ENCODE peak calls at places on chromosomes 7 and 10, in four cellular contexts. O is HEK293T, X is HepG2, F is GM12878. G is an unnamed sample.

GRCh38 chr10:133464582-133465031 is 10.9 kb downstream of the SCART1 start:
- DNase-seq in O (no peak), X (no peak), F (no peak), G (no peak)

GRCh38 chr7:18175801-18176450 is 148.3 kb upstream of the PRPS1L1 start:
- DNase-seq in O (no peak), X (peak), F (no peak), G (no peak)

GRCh38 chr7:27901028-27901760 is 161.2 kb downstream of the TAX1BP1 start:
- DNase-seq in O (no peak), X (no peak), F (peak), G (no peak)

GRCh38 chr10:104478380-104478779 is 124.7 kb downstream of the CFAP58 start:
- DNase-seq in O (no peak), X (no peak), F (no peak), G (no peak)

GRCh38 chr10:122471531-122472177 is 10.3 kb downstream of the HTRA1 start:
- DNase-seq in O (no peak), X (no peak), F (no peak), G (no peak)

GRCh38 chr10:115092555-115093285 is 445 bp upstream of the ATRNL1 start:
- DNase-seq in O (peak), X (no peak), F (no peak), G (peak)

GRCh38 chr7:135678612-135679575 is 16.6 kb downstream of the STMP1 start:
- DNase-seq in O (no peak), X (no peak), F (no peak), G (no peak)

GRCh38 chr7:152108359-152108758 is 82.9 kb downstream of the GALNT11 start:
- DNase-seq in O (no peak), X (no peak), F (no peak), G (no peak)

GRCh38 chr7:37118029-37118428 is 330.6 kb downstream of the ELMO1 start:
- DNase-seq in O (no peak), X (no peak), F (no peak), G (no peak)

GRCh38 chr7:81159402-81159801 is 240.6 kb upstream of the SEMA3C start:
- DNase-seq in O (no peak), X (peak), F (no peak), G (no peak)

GRCh38 chr7:41581041-41581440 is 121.8 kb downstream of the INHBA start:
- DNase-seq in O (no peak), X (no peak), F (no peak), G (no peak)

GRCh38 chr7:77800158-77800557 is 1.6 kb downstream of the PHTF2 start:
- DNase-seq in O (no peak), X (no peak), F (peak), G (no peak)

GRCh38 chr10:26486304-26486703 is 48.2 kb downstream of the APBB1IP start:
- DNase-seq in O (no peak), X (no peak), F (no peak), G (peak)

GRCh38 chr7:36441344-36442022 is 51.8 kb downstream of the ANLN start:
- DNase-seq in O (no peak), X (no peak), F (no peak), G (peak)

GRCh38 chr7:25858562-25859411 is 293.2 kb upstream of the NFE2L3 start:
- DNase-seq in O (no peak), X (no peak), F (no peak), G (no peak)

GRCh38 chr7:28641752-28642546 is 229.6 kb downstream of the CREB5 start:
- DNase-seq in O (no peak), X (no peak), F (no peak), G (no peak)

GRCh38 chr7:15692621-15693020 is 6.1 kb upstream of the MEOX2 start:
- DNase-seq in O (no peak), X (no peak), F (no peak), G (no peak)

GRCh38 chr7:132497098-132497497 is 79.2 kb downstream of the PLXNA4 start:
- DNase-seq in O (no peak), X (no peak), F (no peak), G (no peak)

DNA sequence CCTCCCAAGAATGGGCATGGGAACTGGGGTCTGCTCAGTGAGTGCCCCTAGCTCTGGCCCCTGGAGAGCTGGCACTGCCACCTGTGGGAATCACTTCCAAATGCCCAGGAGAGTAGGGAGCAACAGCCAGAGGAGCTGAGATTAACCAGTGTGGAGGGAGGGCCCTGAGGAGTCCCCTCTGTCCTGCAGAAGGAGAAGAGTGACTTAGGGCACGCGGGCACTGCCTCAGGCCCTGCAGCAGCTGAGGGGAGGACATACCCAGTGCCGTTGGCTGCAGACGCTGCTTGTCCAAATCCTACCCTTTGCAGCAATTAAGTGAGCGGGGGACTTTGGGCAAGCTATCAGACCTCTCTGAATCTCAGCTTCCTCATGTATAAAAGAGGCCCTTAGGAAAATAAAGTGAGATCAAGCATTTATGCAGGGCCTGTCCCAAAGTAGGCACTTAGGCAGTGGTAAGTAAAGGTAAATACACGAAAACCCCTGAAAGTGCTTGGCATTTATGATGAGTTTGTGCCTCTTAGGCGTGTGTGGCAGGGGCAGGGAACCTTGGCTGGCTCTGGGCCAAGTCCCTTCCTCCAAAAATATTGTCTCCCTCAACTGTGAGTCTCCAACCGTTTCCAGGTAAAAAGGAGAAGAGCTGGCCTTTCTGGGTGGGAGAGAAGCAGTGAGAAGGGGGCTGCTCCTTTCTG is 16.8 kb downstream of the PRF1 start:
- DNase-seq in O (no peak), X (no peak), F (no peak), G (no peak)
- TF ChIP-seq SUZ12 in O (no peak), X (no peak), F (no peak), G (no peak)

DNA sequence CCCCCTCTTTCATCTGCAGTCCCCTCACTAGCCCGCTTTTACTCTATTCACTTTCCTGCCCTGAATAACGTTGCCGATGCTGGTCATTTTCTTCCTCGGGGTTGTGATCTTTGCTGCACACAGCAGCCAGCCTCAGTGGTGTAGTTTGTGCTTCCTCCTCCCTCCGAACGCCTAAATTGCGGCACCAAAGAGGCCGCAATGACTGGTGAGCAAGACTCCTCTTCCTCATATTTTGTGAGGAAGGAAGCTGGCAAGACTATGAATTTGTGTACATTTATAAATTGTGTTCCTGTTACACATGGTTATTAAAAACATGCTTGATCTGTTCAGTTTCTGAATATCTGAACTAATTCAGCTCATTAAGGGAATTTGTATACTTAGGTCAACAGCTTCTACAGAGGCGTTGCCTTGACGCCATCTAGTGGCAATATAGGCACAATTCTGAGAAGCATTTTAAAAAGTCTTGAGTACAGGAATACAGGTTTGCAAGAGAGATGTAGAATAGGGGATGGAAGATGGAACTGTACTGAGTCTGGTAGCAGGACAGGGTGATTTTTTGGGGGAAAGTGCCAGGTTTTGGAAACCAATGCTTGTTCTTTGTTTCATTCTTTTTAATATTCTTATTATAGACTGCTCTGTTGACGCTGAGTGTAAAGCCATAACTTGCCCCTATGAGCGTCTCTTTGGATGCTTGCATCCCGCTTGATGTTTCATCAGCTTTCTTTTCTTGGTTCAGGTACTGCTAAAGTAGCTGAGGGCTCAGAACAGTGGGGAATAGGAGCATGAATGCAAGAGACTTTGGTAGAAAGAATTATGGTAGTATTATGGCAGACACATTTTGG is 4.1 kb upstream of the TAS2R5 start:
- DNase-seq in O (peak), X (peak), F (peak), G (peak)
- TF ChIP-seq SUZ12 in O (no peak), X (no peak), F (no peak), G (no peak)

GRCh38 chr7:111282626-111283025 is 191.7 kb downstream of the LRRN3 start:
- DNase-seq in O (no peak), X (no peak), F (no peak), G (no peak)
- TF ChIP-seq SUZ12 in O (no peak), X (no peak), F (no peak), G (no peak)

GRCh38 chr7:107632466-107632865 is 28.2 kb upstream of the SLC26A4 start:
- DNase-seq in O (no peak), X (no peak), F (no peak), G (no peak)

GRCh38 chr7:107627002-107627401 is 33.6 kb upstream of the SLC26A4 start:
- DNase-seq in O (no peak), X (no peak), F (no peak), G (no peak)

GRCh38 chr7:107631588-107631987 is 29.0 kb upstream of the SLC26A4 start:
- DNase-seq in O (no peak), X (no peak), F (no peak), G (no peak)

GRCh38 chr7:107628461-107629064 is 32.1 kb upstream of the SLC26A4 start:
- DNase-seq in O (no peak), X (no peak), F (no peak), G (no peak)

GRCh38 chr7:107630342-107630741 is 30.3 kb upstream of the SLC26A4 start:
- DNase-seq in O (no peak), X (no peak), F (no peak), G (no peak)
- TF ChIP-seq SUZ12 in O (no peak), X (no peak), F (no peak), G (no peak)

GRCh38 chr10:92091965-92092364 is 168.4 kb downstream of the BTAF1 start:
- DNase-seq in O (no peak), X (no peak), F (no peak), G (no peak)

GRCh38 chr10:92082583-92083280 is 159.2 kb downstream of the BTAF1 start:
- DNase-seq in O (no peak), X (peak), F (no peak), G (no peak)

GRCh38 chr10:92087750-92088395 is 164.3 kb downstream of the BTAF1 start:
- DNase-seq in O (peak), X (peak), F (peak), G (peak)
- TF ChIP-seq SUZ12 in O (no peak), X (no peak), F (no peak), G (no peak)

DNA sequence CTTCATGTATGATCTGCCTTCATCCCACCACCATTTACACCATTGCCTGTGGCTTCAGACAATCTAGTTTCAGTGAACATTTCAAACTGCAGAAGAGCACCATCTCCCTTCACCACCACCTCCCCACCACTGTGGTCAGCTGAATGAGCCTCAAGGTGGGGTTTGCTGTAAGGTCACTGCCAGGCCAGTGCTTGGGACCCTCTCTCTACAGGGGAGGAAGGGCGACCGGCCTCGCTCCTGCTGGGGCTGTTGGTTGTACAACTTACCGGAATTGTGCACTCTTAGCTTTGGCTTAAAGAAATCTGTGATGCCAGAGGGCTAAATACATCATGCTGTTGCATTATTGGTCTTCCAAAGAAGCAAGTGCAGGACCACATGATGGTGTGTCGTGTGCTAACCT is 26.6 kb downstream of the PFKP start:
- DNase-seq in O (no peak), X (no peak), F (no peak), G (no peak)
- TF ChIP-seq SUZ12 in O (no peak), X (no peak), F (no peak), G (no peak)

GRCh38 chr7:93958216-93958615 is 36.7 kb downstream of the GNG11 start:
- DNase-seq in O (no peak), X (no peak), F (no peak), G (no peak)
- TF ChIP-seq SUZ12 in O (no peak), X (no peak), F (no peak), G (no peak)

GRCh38 chr7:108072116-108072515 is 58.0 kb downstream of the LAMB4 start:
- DNase-seq in O (no peak), X (no peak), F (no peak), G (no peak)

GRCh38 chr7:108073305-108074070 is 56.7 kb downstream of the LAMB4 start:
- DNase-seq in O (no peak), X (no peak), F (no peak), G (no peak)

GRCh38 chr7:108072739-108073138 is 57.4 kb downstream of the LAMB4 start:
- DNase-seq in O (no peak), X (no peak), F (no peak), G (no peak)

GRCh38 chr7:108067844-108068243 is 62.3 kb downstream of the LAMB4 start:
- DNase-seq in O (no peak), X (no peak), F (no peak), G (no peak)

DNA sequence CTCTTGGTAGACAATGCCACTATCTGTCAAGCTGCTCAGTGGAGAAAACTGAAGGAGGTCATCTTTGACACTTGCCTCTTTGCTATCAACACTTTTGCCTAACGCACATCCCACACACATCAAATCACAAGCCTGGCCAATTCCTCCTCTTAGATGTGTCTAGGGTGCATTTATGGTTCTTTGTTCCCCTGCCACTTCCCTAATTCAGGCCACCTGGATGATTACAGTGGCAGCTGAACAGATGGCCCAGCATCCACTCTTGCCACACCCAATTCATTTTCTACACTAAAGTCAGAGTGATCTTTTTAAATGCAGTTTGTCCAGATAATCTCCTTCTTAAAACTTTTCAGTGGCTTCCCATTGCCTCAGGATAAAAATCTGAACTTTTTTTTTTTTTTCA is 58.6 kb downstream of the LAMB4 start:
- DNase-seq in O (no peak), X (no peak), F (no peak), G (no peak)
- TF ChIP-seq SUZ12 in O (no peak), X (no peak), F (no peak), G (no peak)